ENCODE peak calls at places on chromosomes 7 and 10, in ten cellular contexts. Y is left lung; Z is A549; F is stimulated activated CD8-positive, alpha-beta memory T cell treated with anti-CD3 and anti-CD28 coated beads, Interleukin-4, amount 100 ng/mL, for 24 hours; D is kidney glomerular epithelial cell; S is substantia nigra; W is H54; Q is AG04449; A is iPS-NIHi11; J is head of caudate nucleus. M is an unnamed sample.

GRCh38 chr7:44100458-44101303 is 3.5 kb upstream of the AEBP1 start:
- DNase-seq in Y (peak; percentile 47), Z (no peak), F (no peak), D (peak; percentile 76), S (no peak), W (no peak), Q (no peak), A (no peak), J (peak; percentile 34), M (no peak)

GRCh38 chr10:49645417-49646255 is 31.8 kb downstream of the CHAT start:
- DNase-seq in Y (no peak), Z (no peak), F (no peak), D (no peak), S (no peak), W (no peak), Q (no peak), A (no peak), J (no peak), M (no peak)

GRCh38 chr7:106823631-106824030 is 41.5 kb upstream of the PIK3CG start:
- DNase-seq in Y (no peak), Z (no peak), F (no peak), D (no peak), S (no peak), W (no peak), Q (no peak), A (no peak), J (no peak), M (no peak)

GRCh38 chr10:70480254-70480861 is 1.8 kb downstream of the PALD1 start:
- DNase-seq in Y (no peak), Z (no peak), F (no peak), D (no peak), S (no peak), W (no peak), Q (no peak), A (peak; percentile 13), J (peak; percentile 80), M (peak; percentile 52)

GRCh38 chr10:125370578-125370977 is 210.2 kb upstream of the CTBP2 start:
- DNase-seq in Y (peak; percentile 62), Z (no peak), F (no peak), D (no peak), S (no peak), W (no peak), Q (no peak), A (peak; percentile 96), J (peak; percentile 20), M (no peak)

GRCh38 chr10:33334839-33335549 is 527 bp upstream of the NRP1 start:
- DNase-seq in Y (peak; percentile 90), Z (peak; percentile 78), F (no peak), D (peak; percentile 78), S (no peak), W (peak; percentile 38), Q (no peak), A (peak; percentile 76), J (peak; percentile 73), M (peak; percentile 57)

GRCh38 chr10:48224296-48224695 is 50.2 kb downstream of the FRMPD2 start:
- DNase-seq in Y (no peak), Z (no peak), F (no peak), D (no peak), S (no peak), W (no peak), Q (no peak), A (no peak), J (no peak), M (no peak)

GRCh38 chr7:130380121-130380860 is at the start of gene CPA1:
- DNase-seq in Y (no peak), Z (no peak), F (no peak), D (no peak), S (no peak), W (no peak), Q (no peak), A (no peak), J (no peak), M (no peak)

GRCh38 chr10:71369602-71370001 is 27.1 kb upstream of the CDH23 start:
- DNase-seq in Y (no peak), Z (no peak), F (no peak), D (no peak), S (no peak), W (no peak), Q (no peak), A (no peak), J (no peak), M (no peak)

GRCh38 chr7:76155938-76156337 is 45.8 kb upstream of the SRRM3 start:
- DNase-seq in Y (peak; percentile 83), Z (no peak), F (no peak), D (no peak), S (peak; percentile 2), W (no peak), Q (no peak), A (no peak), J (peak; percentile 33), M (no peak)

GRCh38 chr7:80646088-80646961 is 7.9 kb downstream of the CD36 start:
- DNase-seq in Y (no peak), Z (no peak), F (no peak), D (no peak), S (no peak), W (no peak), Q (no peak), A (no peak), J (no peak), M (no peak)

GRCh38 chr7:20170626-20171025 is 46.6 kb downstream of the MACC1 start:
- DNase-seq in Y (no peak), Z (no peak), F (no peak), D (no peak), S (no peak), W (no peak), Q (no peak), A (no peak), J (no peak), M (no peak)

GRCh38 chr10:79380918-79381775 is 33.9 kb downstream of the PPIF start:
- DNase-seq in Y (no peak), Z (no peak), F (no peak), D (no peak), S (no peak), W (no peak), Q (no peak), A (no peak), J (no peak), M (no peak)

GRCh38 chr7:76280408-76280807 is 22.1 kb upstream of the HSPB1 start:
- DNase-seq in Y (no peak), Z (no peak), F (no peak), D (no peak), S (no peak), W (no peak), Q (no peak), A (no peak), J (no peak), M (no peak)

GRCh38 chr10:55793024-55793423 is 568.0 kb downstream of the ZWINT start:
- DNase-seq in Y (no peak), Z (no peak), F (no peak), D (peak; percentile 62), S (no peak), W (no peak), Q (no peak), A (no peak), J (no peak), M (no peak)

GRCh38 chr10:126581648-126582046 is 88.8 kb downstream of the C10orf90 start:
- DNase-seq in Y (no peak), Z (no peak), F (no peak), D (no peak), S (no peak), W (no peak), Q (no peak), A (no peak), J (no peak), M (no peak)

GRCh38 chr7:36747251-36747968 is 23.1 kb upstream of the AOAH start:
- DNase-seq in Y (no peak), Z (no peak), F (no peak), D (peak; percentile 89), S (no peak), W (peak; percentile 57), Q (peak; percentile 7), A (peak; percentile 32), J (no peak), M (no peak)

GRCh38 chr7:90988996-90989765 is 275.1 kb upstream of the FZD1 start:
- DNase-seq in Y (no peak), Z (no peak), F (no peak), D (no peak), S (no peak), W (no peak), Q (no peak), A (no peak), J (no peak), M (no peak)

M was measured in GM13977.